ENCODE peak calls at places on chromosomes 2 and 18, in five cellular contexts. G is K562, Q is HepG2, F is GM12891, B is H1. I is an unnamed sample.

GRCh38 chr2:100832885-100833284 is 12.9 kb downstream of the NPAS2 start:
- DNase-seq in F (no peak), Q (no peak), G (no peak), B (no peak), I (no peak)

GRCh38 chr18:24552218-24552617 is 91.8 kb downstream of the HRH4 start:
- DNase-seq in Q (no peak), G (no peak), F (no peak), B (no peak), I (no peak)

GRCh38 chr2:156310773-156311172 is 21.7 kb downstream of the NR4A2 start:
- DNase-seq in F (no peak), G (no peak), Q (no peak), B (no peak), I (no peak)

GRCh38 chr2:32882911-32883810 is 63.6 kb upstream of the LTBP1 start:
- DNase-seq in F (no peak), Q (no peak), B (no peak), G (no peak), I (no peak)

GRCh38 chr18:48621240-48621639 is 82.4 kb downstream of the CTIF start:
- DNase-seq in G (no peak), B (no peak), Q (no peak), F (no peak), I (no peak)

GRCh38 chr2:232854082-232854481 is 16.0 kb upstream of the SNORC start:
- DNase-seq in F (no peak), Q (no peak), G (peak; percentile 17), B (no peak), I (no peak)

GRCh38 chr18:22678486-22678885 is 254.6 kb upstream of the RBBP8 start:
- DNase-seq in G (no peak), B (no peak), Q (no peak), F (no peak), I (no peak)

GRCh38 chr2:202038471-202039277 is 5.0 kb downstream of the FZD7 start:
- DNase-seq in B (no peak), F (no peak), Q (no peak), G (peak; percentile 31), I (no peak)

GRCh38 chr2:10354399-10354798 is 51.7 kb downstream of the HPCAL1 start:
- DNase-seq in B (no peak), G (no peak), F (no peak), Q (no peak), I (no peak)

GRCh38 chr18:45060102-45060501 is 379.4 kb downstream of the SETBP1 start:
- DNase-seq in Q (no peak), B (no peak), F (no peak), G (no peak), I (no peak)

GRCh38 chr2:226018641-226019040 is 619.1 kb downstream of the NYAP2 start:
- DNase-seq in F (no peak), G (no peak), Q (no peak), B (no peak), I (no peak)

GRCh38 chr2:234368861-234369261 is 128.0 kb downstream of the ARL4C start:
- DNase-seq in F (no peak), G (no peak), B (no peak), Q (no peak), I (no peak)

GRCh38 chr2:54914637-54915036 is 135.6 kb downstream of the RTN4 start:
- DNase-seq in Q (no peak), F (no peak), B (no peak), G (no peak), I (no peak)

GRCh38 chr2:25042321-25043240 is 705 bp downstream of the EFR3B start:
- DNase-seq in B (no peak), G (peak; percentile 16), F (peak; percentile 25), Q (no peak), I (no peak)

GRCh38 chr2:181784556-181784955 is 104.2 kb upstream of the NEUROD1 start:
- DNase-seq in B (no peak), G (no peak), F (no peak), Q (peak; percentile 39), I (no peak)

GRCh38 chr2:64288932-64289655 is 144.9 kb upstream of the PELI1 start:
- DNase-seq in B (no peak), F (no peak), G (no peak), Q (no peak), I (no peak)

GRCh38 chr2:71711470-71711857 is 258.1 kb downstream of the DYSF start:
- DNase-seq in F (no peak), G (no peak), B (no peak), Q (no peak), I (no peak)

GRCh38 chr2:197937804-197938203 is 133.4 kb downstream of the PLCL1 start:
- DNase-seq in Q (no peak), B (no peak), G (no peak), F (no peak), I (no peak)

GRCh38 chr18:7038330-7038846 is 79.2 kb downstream of the LAMA1 start:
- DNase-seq in G (peak; percentile 52), F (no peak), B (peak; percentile 29), Q (peak; percentile 27), I (no peak)

GRCh38 chr2:70087703-70088507 is 628 bp downstream of the PCBP1 start:
- DNase-seq in Q (peak; percentile 64), F (no peak), B (no peak), G (peak; percentile 77), I (peak; percentile 32)

GRCh38 chr2:105258835-105259350 is 17.4 kb downstream of the GPR45 start:
- DNase-seq in B (no peak), G (no peak), Q (no peak), F (no peak), I (no peak)

GRCh38 chr2:17667898-17668297 is 85.7 kb downstream of the SMC6 start:
- DNase-seq in G (no peak), B (no peak), Q (no peak), F (no peak), I (no peak)

GRCh38 chr2:188159484-188159883 is 132.2 kb upstream of the GULP1 start:
- DNase-seq in B (no peak), G (no peak), Q (no peak), F (no peak), I (no peak)

GRCh38 chr2:68167186-68167585 is 9.5 kb downstream of the PNO1 start:
- DNase-seq in G (no peak), B (no peak), Q (no peak), F (no peak), I (no peak)

GRCh38 chr2:111162718-111163331 is 42.1 kb downstream of the BCL2L11 start:
- DNase-seq in B (no peak), G (no peak), F (no peak), Q (peak; percentile 33), I (no peak)

GRCh38 chr18:35641916-35642315 is 60.4 kb downstream of the GALNT1 start:
- DNase-seq in G (no peak), Q (no peak), B (no peak), F (no peak), I (no peak)

GRCh38 chr18:35637226-35637625 is 55.7 kb downstream of the GALNT1 start:
- DNase-seq in B (no peak), G (no peak), F (no peak), Q (no peak), I (no peak)

GRCh38 chr18:35639296-35639695 is 57.8 kb downstream of the GALNT1 start:
- DNase-seq in F (no peak), Q (no peak), B (no peak), G (no peak), I (no peak)

GRCh38 chr18:35642802-35643201 is 61.3 kb downstream of the GALNT1 start:
- DNase-seq in B (no peak), Q (no peak), F (no peak), G (no peak), I (no peak)

GRCh38 chr18:35641467-35641866 is 59.9 kb downstream of the GALNT1 start:
- DNase-seq in G (no peak), B (no peak), F (no peak), Q (no peak), I (no peak)
- TF ChIP-seq POLR2A in G (no peak), B (no peak), F (no peak), Q (no peak), I (no peak)

DNA sequence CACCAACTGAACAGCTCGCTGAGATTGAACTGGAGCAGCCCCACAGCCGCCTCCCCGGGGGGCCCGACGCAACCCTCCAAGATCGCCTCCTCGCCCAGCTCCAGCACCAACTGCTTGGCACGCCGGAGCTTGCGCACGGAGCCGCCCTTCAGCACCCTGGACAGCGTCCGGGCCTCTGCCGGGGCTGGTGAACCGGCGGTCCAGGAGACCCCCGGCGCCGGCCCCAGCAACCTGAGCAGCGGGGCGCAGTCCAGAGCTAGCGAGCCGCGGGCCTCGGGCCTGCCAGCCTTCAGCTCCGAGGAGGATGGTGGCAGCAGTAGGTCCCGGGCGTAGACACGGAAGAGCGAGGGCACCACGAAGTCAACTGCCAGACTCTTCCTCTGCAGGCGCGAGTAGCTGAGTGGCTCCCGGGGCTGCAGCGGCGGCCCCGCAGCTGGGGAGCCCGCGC is 1.2 kb downstream of the ALK start:
- DNase-seq in Q (no peak), G (peak; percentile 66), B (no peak), F (peak; percentile 25), I (no peak)
- TF ChIP-seq TAF1 in Q (no peak), G (no peak), B (no peak), F (no peak), I (no peak)

GRCh38 chr2:241355983-241356870 is at the start of gene FARP2:
- DNase-seq in F (peak; percentile 74), Q (peak; percentile 98), G (peak; percentile 83), B (peak; percentile 97), I (peak; percentile 66)
- TF ChIP-seq POLR2A in F (peak; percentile 76), Q (peak; percentile 95), G (peak; percentile 67), B (peak; percentile 61), I (peak; percentile 95)

DNA sequence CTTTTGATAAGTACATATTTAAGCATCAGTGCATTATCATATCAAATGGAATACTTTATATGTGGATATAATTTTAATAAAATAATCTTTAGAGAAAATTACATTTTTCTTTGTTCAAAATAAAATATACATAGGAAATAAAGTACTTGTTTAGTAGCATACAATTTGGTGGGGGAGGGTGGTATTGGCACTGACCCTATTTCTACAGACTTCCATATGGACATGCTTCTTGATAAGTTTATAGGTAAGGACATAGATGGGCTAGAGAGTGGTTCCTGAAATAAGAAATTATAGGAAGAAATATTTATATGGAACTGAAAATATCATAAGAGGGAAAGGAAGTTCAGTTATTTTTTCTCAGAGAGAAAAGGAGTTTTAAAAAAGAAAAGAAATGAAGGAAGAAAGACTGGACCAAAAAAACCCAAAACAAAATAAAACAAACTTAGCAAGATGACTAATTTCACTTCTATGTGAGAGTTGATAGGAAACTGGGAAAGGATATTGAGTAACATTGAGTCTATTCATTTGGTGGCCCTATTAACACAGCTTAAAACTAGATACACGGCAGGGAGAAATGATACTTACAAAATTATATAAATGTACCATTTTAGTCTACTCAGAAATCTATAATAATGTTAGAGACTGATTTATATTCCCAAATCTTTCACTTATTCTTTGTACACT is 505.9 kb downstream of the ERBB4 start:
- DNase-seq in F (no peak), G (no peak), B (no peak), Q (no peak), I (no peak)
- TF ChIP-seq TAF1 in F (no peak), G (no peak), B (no peak), Q (no peak), I (no peak)

I was measured in GM12892.